ENCODE peak calls at places on chromosomes 11 and 22, in nine cellular contexts. K, F, N, X, W, B, H, P and L are unnamed samples.

GRCh38 chr22:30015846-30016245 is 64.4 kb upstream of the HORMAD2 start:
- DNase-seq in P (no peak), K (peak), F (peak), W (no peak), H (peak), B (peak), X (peak), N (no peak), L (no peak)

GRCh38 chr11:100756556-100756955 is 69.5 kb downstream of the ARHGAP42 start:
- DNase-seq in F (no peak), N (no peak), W (no peak), P (no peak), B (no peak), K (no peak), X (no peak), H (no peak), L (no peak)

GRCh38 chr22:46104881-46105493 is 45.3 kb upstream of the PPARA start:
- DNase-seq in B (no peak), K (no peak), W (no peak), X (no peak), N (no peak), F (no peak), H (no peak), P (no peak), L (no peak)

GRCh38 chr22:24681236-24681635 is 78.2 kb downstream of the GGT1 start:
- DNase-seq in P (no peak), B (peak), F (peak), W (no peak), H (peak), K (peak), N (no peak), X (no peak), L (no peak)

GRCh38 chr11:65551572-65552398 is 6.4 kb downstream of the LTBP3 start:
- DNase-seq in P (peak), H (no peak), K (no peak), N (peak), W (no peak), X (peak), F (no peak), B (no peak), L (no peak)

GRCh38 chr22:49740242-49740641 is 87.4 kb downstream of the BRD1 start:
- DNase-seq in N (no peak), W (no peak), B (no peak), H (no peak), F (no peak), K (no peak), P (no peak), X (no peak), L (no peak)

GRCh38 chr11:123587044-123587443 is 67.4 kb downstream of the SCN3B start:
- DNase-seq in X (peak), B (no peak), F (no peak), K (no peak), P (no peak), N (peak), H (no peak), W (no peak), L (no peak)

GRCh38 chr11:61994981-61995380 is 27.5 kb upstream of the FTH1 start:
- DNase-seq in F (no peak), H (no peak), N (no peak), W (no peak), X (no peak), K (no peak), P (no peak), B (no peak), L (no peak)

GRCh38 chr11:44563716-44564115 is 1.7 kb upstream of the CD82 start:
- DNase-seq in N (no peak), H (no peak), W (no peak), P (no peak), K (peak), F (peak), B (peak), X (no peak), L (no peak)

GRCh38 chr11:58567889-58568512 is 7.7 kb downstream of the LPXN start:
- DNase-seq in P (peak), X (peak), H (no peak), W (no peak), K (peak), F (peak), N (peak), B (peak), L (no peak)

GRCh38 chr11:81987829-81988472 is 745.7 kb downstream of the FAM181B start:
- DNase-seq in F (peak), X (no peak), N (no peak), P (no peak), B (peak), W (no peak), K (peak), H (no peak), L (no peak)

GRCh38 chr22:46935506-46936377 is 173.3 kb downstream of the TBC1D22A start:
- DNase-seq in B (no peak), W (no peak), P (no peak), K (no peak), F (no peak), X (no peak), N (no peak), H (no peak), L (no peak)

GRCh38 chr22:20758688-20759087 is 15.2 kb upstream of the SERPIND1 start:
- DNase-seq in P (no peak), W (no peak), H (no peak), N (no peak), K (no peak), X (no peak), B (no peak), F (no peak), L (no peak)

GRCh38 chr11:130634981-130635473 is 186.6 kb downstream of the ADAMTS15 start:
- DNase-seq in K (peak), N (no peak), X (peak), F (peak), H (no peak), W (no peak), B (peak), P (no peak), L (no peak)

GRCh38 chr11:12889243-12889642 is 119.9 kb upstream of the RASSF10 start:
- DNase-seq in F (peak), X (peak), P (no peak), N (no peak), W (no peak), B (peak), K (peak), H (no peak), L (no peak)

GRCh38 chr11:104094576-104094975 is 58.1 kb downstream of the DDI1 start:
- DNase-seq in P (no peak), F (no peak), W (no peak), H (no peak), N (no peak), X (no peak), B (peak), K (no peak), L (no peak)

GRCh38 chr22:26461188-26461810 is 22.3 kb downstream of the HPS4 start:
- DNase-seq in P (peak), W (no peak), X (peak), B (peak), N (peak), K (no peak), F (peak), H (no peak), L (peak)

GRCh38 chr11:45511566-45511965 is 153.9 kb downstream of the CHST1 start:
- DNase-seq in K (no peak), B (no peak), W (no peak), F (no peak), X (no peak), P (no peak), H (no peak), N (no peak), L (no peak)

GRCh38 chr11:73228268-73229134 is 10.4 kb downstream of the P2RY2 start:
- DNase-seq in N (no peak), B (no peak), X (no peak), P (no peak), K (no peak), F (no peak), W (no peak), H (no peak), L (no peak)

GRCh38 chr22:23178512-23179254 is 1.6 kb upstream of the BCR start:
- DNase-seq in N (peak), X (peak), H (no peak), W (peak), F (peak), P (peak), K (peak), B (no peak), L (peak)

GRCh38 chr11:79926707-79927106 is 485.9 kb upstream of the TENM4 start:
- DNase-seq in H (no peak), N (no peak), P (no peak), W (no peak), K (no peak), B (no peak), X (no peak), F (no peak), L (no peak)

GRCh38 chr11:76237914-76238313 is 31.6 kb upstream of the WNT11 start:
- DNase-seq in F (no peak), N (peak), P (peak), H (no peak), B (peak), X (peak), K (no peak), W (no peak), L (no peak)

GRCh38 chr22:30754971-30755759 is 60.5 kb downstream of the OSBP2 start:
- DNase-seq in B (peak), H (peak), P (peak), W (no peak), K (peak), X (peak), F (peak), N (peak), L (peak)

GRCh38 chr22:23062616-23063538 is 7.4 kb upstream of the GNAZ start:
- DNase-seq in X (no peak), K (no peak), P (no peak), B (no peak), F (no peak), N (no peak), W (no peak), H (no peak), L (no peak)

GRCh38 chr22:31652911-31653684 is 8.9 kb downstream of the PISD start:
- DNase-seq in N (no peak), K (no peak), P (no peak), X (no peak), H (no peak), F (no peak), B (no peak), W (no peak), L (no peak)

GRCh38 chr11:11246166-11246565 is 106.9 kb downstream of the CSNK2A3 start:
- DNase-seq in H (no peak), X (no peak), W (no peak), N (no peak), K (no peak), B (no peak), F (no peak), P (no peak), L (no peak)

GRCh38 chr22:42473484-42474193 is 41.4 kb upstream of the NFAM1 start:
- DNase-seq in K (peak), B (peak), P (peak), F (peak), N (peak), X (peak), H (peak), W (no peak), L (no peak)

GRCh38 chr11:95245038-95245437 is 14.0 kb upstream of the SESN3 start:
- DNase-seq in W (no peak), X (peak), H (no peak), B (peak), P (no peak), F (peak), K (peak), N (no peak), L (no peak)

GRCh38 chr22:49929553-49929979 is 11.1 kb downstream of the CRELD2 start:
- DNase-seq in P (no peak), F (no peak), W (peak), X (no peak), H (no peak), B (no peak), N (no peak), K (no peak), L (no peak)